ENCODE peak calls at places on chromosomes 5 and 9, in four cellular contexts. S is cardiac muscle cell; B is CD8-positive, alpha-beta T cell; X is lower lobe of right lung. C is an unnamed sample.
A peak's percentile ranks its signal among the peaks of the same experiment; 100 is the strongest.

GRCh38 chr9:121363586-121363961 is 6.5 kb downstream of the STOM start:
- DNase-seq in X (no peak), S (no peak), B (no peak), C (no peak)

GRCh38 chr5:118863345-118863744 is 125.0 kb downstream of the DTWD2 start:
- DNase-seq in B (no peak), X (no peak), S (no peak), C (no peak)

GRCh38 chr5:68381909-68382308 is 166.4 kb downstream of the PIK3R1 start:
- DNase-seq in B (no peak), S (peak; percentile 10), X (no peak), C (no peak)

GRCh38 chr9:91151741-91152095 is 210.0 kb downstream of the AUH start:
- DNase-seq in B (no peak), X (no peak), S (no peak), C (no peak)

GRCh38 chr5:36250427-36250826 is 8.7 kb upstream of the NADK2 start:
- DNase-seq in S (no peak), X (no peak), B (no peak), C (no peak)

GRCh38 chr9:18424132-18424531 is 49.8 kb upstream of the ADAMTSL1 start:
- DNase-seq in S (peak; percentile 37), X (no peak), B (no peak), C (no peak)

GRCh38 chr9:94034511-94034910 is 49.8 kb upstream of the PTPDC1 start:
- DNase-seq in S (no peak), B (no peak), X (no peak), C (no peak)

GRCh38 chr9:123679330-123679987 is 250.5 kb downstream of the DENND1A start:
- DNase-seq in X (no peak), B (no peak), S (peak; percentile 10), C (no peak)

GRCh38 chr5:154191467-154192261 is 1.1 kb downstream of the GALNT10 start:
- DNase-seq in X (no peak), S (peak; percentile 51), B (no peak), C (no peak)

GRCh38 chr9:95752129-95752731 is 123.3 kb upstream of the ERCC6L2 start:
- DNase-seq in X (no peak), S (no peak), B (no peak), C (no peak)

GRCh38 chr9:111287127-111287526 is 42.9 kb downstream of the OR2K2 start:
- DNase-seq in B (no peak), S (peak; percentile 64), X (no peak), C (no peak)

GRCh38 chr9:107215381-107215780 is 67.7 kb upstream of the RAD23B start:
- DNase-seq in S (peak; percentile 47), B (no peak), X (no peak), C (no peak)

DNA sequence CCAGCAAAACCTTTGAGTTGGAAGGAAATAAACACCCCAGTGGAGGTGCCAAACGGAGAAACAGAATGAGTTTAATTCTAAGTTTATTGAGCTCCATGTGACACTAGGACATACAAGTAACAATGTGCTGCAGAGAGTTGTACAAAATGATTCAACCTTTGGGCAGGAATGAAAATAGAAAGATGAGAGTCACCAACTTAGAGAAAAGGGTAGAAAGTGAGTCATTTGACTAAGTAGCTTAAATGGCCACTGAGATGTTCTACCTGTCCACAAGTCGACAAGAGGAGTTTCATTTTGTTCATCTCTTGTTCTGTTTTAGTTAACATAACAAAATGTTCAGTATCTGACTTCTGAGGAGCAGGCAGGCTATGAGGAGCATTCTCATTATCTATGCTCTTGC is 284.7 kb downstream of the NR2F1-AS1 start:
- DNase-seq in S (no peak), B (no peak), X (no peak), C (no peak)
- H3K36me3 ChIP-seq in S (no peaks in the 10 kb centered on the region), B (no peaks in the 10 kb centered on the region), X (no peaks in the 10 kb centered on the region), C (no peaks in the 10 kb centered on the region)

GRCh38 chr9:131227112-131228058 is 48.9 kb downstream of the FAM78A start:
- DNase-seq in S (peak; percentile 48), B (no peak), X (no peak), C (peak; percentile 69)

GRCh38 chr9:131228096-131228495 is 48.2 kb downstream of the FAM78A start:
- DNase-seq in B (no peak), X (no peak), S (no peak), C (no peak)

GRCh38 chr9:131226226-131226625 is 50.1 kb downstream of the FAM78A start:
- DNase-seq in B (no peak), S (no peak), X (no peak), C (no peak)

GRCh38 chr9:131233556-131233955 is 42.8 kb downstream of the FAM78A start:
- DNase-seq in B (no peak), S (no peak), X (no peak), C (no peak)

DNA sequence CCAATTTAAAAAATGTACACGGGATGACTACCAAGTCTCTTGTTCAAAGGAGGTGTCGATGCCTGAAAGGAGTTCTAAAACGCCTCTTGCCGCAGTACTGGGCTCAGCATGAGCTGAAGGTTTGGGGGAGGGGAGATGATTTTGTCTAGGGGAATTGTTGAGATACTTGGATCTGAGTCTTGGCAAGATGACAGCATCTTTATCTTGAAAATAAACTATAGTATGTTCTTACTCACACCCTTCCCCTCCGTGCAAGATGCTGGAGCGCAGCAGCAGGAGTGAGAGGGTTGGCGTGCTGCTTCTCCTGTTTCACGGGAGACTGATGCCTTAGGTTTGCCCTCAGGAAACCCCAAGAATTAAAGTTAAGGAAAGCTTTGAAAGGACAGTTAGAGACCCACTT is 47.3 kb downstream of the FAM78A start:
- DNase-seq in S (peak; percentile 95), X (no peak), B (no peak), C (no peak)
- H3K4me3 ChIP-seq in S (no peak overlapping the region), X (peak overlapping the region; percentile 45), B (no peak overlapping the region), C (no peak overlapping the region)

DNA sequence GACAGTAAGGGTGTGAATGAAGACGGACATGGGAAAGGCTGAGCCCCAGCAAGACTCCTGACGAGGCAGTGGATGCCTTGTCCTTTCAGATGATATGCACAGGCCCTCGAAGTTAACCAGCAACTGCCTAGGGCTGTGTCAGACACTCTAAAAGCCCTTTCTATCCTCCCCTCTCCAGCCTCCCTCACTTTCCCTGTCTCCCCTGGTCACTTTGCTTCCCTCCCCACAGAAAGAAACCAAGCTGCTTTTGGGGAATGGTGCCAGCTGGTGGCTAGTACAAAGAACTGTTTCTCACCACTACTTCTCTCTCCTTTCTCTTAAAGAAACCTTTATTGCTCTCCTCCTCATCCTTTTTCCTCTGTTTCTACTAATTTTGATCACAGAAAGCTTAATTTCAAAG is 21.4 kb downstream of the LHFPL2 start:
- DNase-seq in B (no peak), X (no peak), S (peak; percentile 67), C (no peak)
- H3K36me3 ChIP-seq in B (no peaks in the 10 kb centered on the region), X (peaks cover 10% of the 10 kb centered on the region), S (peaks cover 40% of the 10 kb centered on the region), C (no peaks in the 10 kb centered on the region)

GRCh38 chr5:157225463-157226422 is 40.2 kb upstream of the CYFIP2 start:
- DNase-seq in S (no peak), B (no peak), X (no peak), C (no peak)
- H3K4me3 ChIP-seq in S (no peak overlapping the region), B (no peak overlapping the region), X (no peak overlapping the region), C (no peak overlapping the region)

GRCh38 chr5:72816297-72817075 is at the start of gene TNPO1:
- DNase-seq in B (peak; percentile 77), X (peak; percentile 96), S (peak; percentile 97), C (peak; percentile 96)
- H3K36me3 ChIP-seq in B (no peaks in the 10 kb centered on the region), X (no peaks in the 10 kb centered on the region), S (no peaks in the 10 kb centered on the region), C (no peaks in the 10 kb centered on the region)

GRCh38 chr5:6568383-6568782 is 64.5 kb downstream of the NSUN2 start:
- DNase-seq in B (no peak), S (no peak), X (no peak), C (no peak)
- H3K4me3 ChIP-seq in B (no peak overlapping the region), S (no peak overlapping the region), X (no peak overlapping the region), C (no peak overlapping the region)

GRCh38 chr9:136499071-136499934 is 16.5 kb upstream of the SEC16A start:
- DNase-seq in B (no peak), X (no peak), S (no peak), C (no peak)

GRCh38 chr9:136502940-136503550 is 20.2 kb upstream of the SEC16A start:
- DNase-seq in B (no peak), S (no peak), X (no peak), C (no peak)

GRCh38 chr9:136499935-136500910 is 17.4 kb upstream of the SEC16A start:
- DNase-seq in X (no peak), S (no peak), B (no peak), C (no peak)

GRCh38 chr9:136502196-136502595 is 19.4 kb upstream of the SEC16A start:
- DNase-seq in S (no peak), X (no peak), B (no peak), C (no peak)

DNA sequence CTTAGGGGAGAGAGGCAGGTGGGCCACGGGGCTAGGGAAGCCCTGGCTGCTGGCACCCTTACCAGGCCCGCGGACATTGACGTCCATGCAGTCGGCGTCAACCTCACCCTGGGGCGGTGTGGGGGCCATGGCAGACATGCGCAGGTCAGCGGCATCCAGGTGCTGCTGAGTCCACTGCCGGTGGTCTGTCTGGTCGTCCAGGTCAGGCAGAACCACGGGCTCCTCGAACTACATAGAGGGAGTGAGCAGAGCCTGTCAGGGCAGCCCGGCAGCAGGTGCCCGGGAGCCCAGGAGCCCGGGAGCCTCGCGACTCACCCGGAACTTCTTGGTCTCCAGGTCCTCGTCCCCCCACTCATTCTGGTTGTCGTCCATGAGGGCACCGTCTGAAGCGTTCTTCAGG is 18.8 kb upstream of the SEC16A start:
- DNase-seq in B (no peak), S (no peak), X (no peak), C (no peak)
- H3K36me3 ChIP-seq in B (peaks cover 29% of the 10 kb centered on the region), S (peaks cover 10% of the 10 kb centered on the region), X (peaks cover 100% of the 10 kb centered on the region), C (no peaks in the 10 kb centered on the region)